ENCODE peak calls at places on chromosome X, in five cellular contexts. B is HepG2, Q is K562, S is SK-N-SH, M is GM12878. A is an unnamed sample.
A peak's percentile ranks its signal among the peaks of the same experiment; 100 is the strongest.

GRCh38 chrX:120794525-120794975 is 81.1 kb downstream of the CT47B1 start:
- DNase-seq in B (no peak), Q (no peak), S (no peak), M (no peak), A (no peak)

GRCh38 chrX:40165206-40165605 is 67.4 kb upstream of the BCOR start:
- DNase-seq in B (no peak), Q (no peak), S (no peak), M (no peak), A (no peak)

GRCh38 chrX:107467271-107467670 is 17.8 kb downstream of the FRMPD3 start:
- DNase-seq in B (no peak), Q (no peak), S (no peak), M (no peak), A (no peak)

GRCh38 chrX:137118136-137118535 is 84.3 kb upstream of the GPR101 start:
- DNase-seq in B (no peak), Q (no peak), S (no peak), M (no peak), A (no peak)

GRCh38 chrX:104391905-104392304 is 137.2 kb upstream of the ESX1 start:
- DNase-seq in B (no peak), Q (no peak), S (no peak), M (no peak), A (no peak)

GRCh38 chrX:47390676-47391234 is 20.4 kb downstream of the ZNF157 start:
- DNase-seq in B (no peak), Q (no peak), S (no peak), M (no peak), A (no peak)

GRCh38 chrX:143768976-143769375 is 48.4 kb upstream of the SPANXN2 start:
- DNase-seq in B (no peak), Q (no peak), S (no peak), M (no peak), A (no peak)

GRCh38 chrX:107659768-107660167 is 31.5 kb downstream of the PRPS1 start:
- DNase-seq in B (peak; percentile 9), Q (peak; percentile 14), S (peak; percentile 32), M (no peak), A (no peak)

GRCh38 chrX:139448996-139449395 is 81.5 kb upstream of the F9 start:
- DNase-seq in B (no peak), Q (no peak), S (no peak), M (no peak), A (no peak)

GRCh38 chrX:107725761-107726555 is 49.6 kb downstream of the TSC22D3 start:
- DNase-seq in B (no peak), Q (no peak), S (no peak), M (no peak), A (no peak)

GRCh38 chrX:79413963-79414362 is 46.8 kb upstream of the ITM2A start:
- DNase-seq in B (no peak), Q (no peak), S (no peak), M (no peak), A (no peak)

GRCh38 chrX:154008521-154008920 is 11.2 kb downstream of the IRAK1 start:
- DNase-seq in B (no peak), Q (no peak), S (peak; percentile 46), M (no peak), A (no peak)

GRCh38 chrX:37767438-37767837 is 12.4 kb upstream of the CYBB start:
- DNase-seq in B (no peak), Q (no peak), S (no peak), M (no peak), A (no peak)

GRCh38 chrX:118199997-118200396 is 83.4 kb upstream of the KLHL13 start:
- DNase-seq in B (no peak), Q (no peak), S (no peak), M (no peak), A (no peak)

GRCh38 chrX:46913710-46914109 is 1.5 kb downstream of the JADE3 start:
- DNase-seq in B (peak; percentile 39), Q (no peak), S (peak; percentile 21), M (no peak), A (no peak)

GRCh38 chrX:53000447-53001208 is 42.3 kb upstream of the FAM156A start:
- DNase-seq in B (no peak), Q (no peak), S (no peak), M (no peak), A (no peak)

GRCh38 chrX:22999696-23000223 is at the start of gene DDX53:
- DNase-seq in B (no peak), Q (peak; percentile 65), S (no peak), M (no peak), A (no peak)

GRCh38 chrX:110131031-110131430 is 128.1 kb downstream of the TMEM164 start:
- DNase-seq in B (no peak), Q (no peak), S (no peak), M (no peak), A (no peak)

GRCh38 chrX:125621588-125621927 is 301.9 kb downstream of the TEX13C start:
- DNase-seq in B (no peak), Q (no peak), S (no peak), M (no peak), A (no peak)

GRCh38 chrX:49079489-49080428 is at the start of gene WDR45:
- DNase-seq in B (peak; percentile 51), Q (peak; percentile 86), S (peak; percentile 85), M (peak; percentile 8), A (peak; percentile 67)

GRCh38 chrX:40108084-40108958 is 10.6 kb upstream of the BCOR start:
- DNase-seq in B (peak; percentile 74), Q (no peak), S (no peak), M (no peak), A (peak; percentile 46)

GRCh38 chrX:115679460-115679859 is 118.5 kb downstream of the PLS3 start:
- DNase-seq in B (peak; percentile 5), Q (peak; percentile 6), S (peak; percentile 61), M (no peak), A (peak; percentile 56)

GRCh38 chrX:130264573-130264972 is 4.1 kb downstream of the ZNF280C start:
- DNase-seq in B (no peak), Q (no peak), S (no peak), M (no peak), A (no peak)

GRCh38 chrX:41273638-41274037 is 60.3 kb upstream of the DDX3X start:
- DNase-seq in B (no peak), Q (no peak), S (no peak), M (no peak), A (no peak)

GRCh38 chrX:41276661-41277506 is 57.1 kb upstream of the DDX3X start:
- DNase-seq in B (no peak), Q (no peak), S (no peak), M (no peak), A (no peak)

DNA sequence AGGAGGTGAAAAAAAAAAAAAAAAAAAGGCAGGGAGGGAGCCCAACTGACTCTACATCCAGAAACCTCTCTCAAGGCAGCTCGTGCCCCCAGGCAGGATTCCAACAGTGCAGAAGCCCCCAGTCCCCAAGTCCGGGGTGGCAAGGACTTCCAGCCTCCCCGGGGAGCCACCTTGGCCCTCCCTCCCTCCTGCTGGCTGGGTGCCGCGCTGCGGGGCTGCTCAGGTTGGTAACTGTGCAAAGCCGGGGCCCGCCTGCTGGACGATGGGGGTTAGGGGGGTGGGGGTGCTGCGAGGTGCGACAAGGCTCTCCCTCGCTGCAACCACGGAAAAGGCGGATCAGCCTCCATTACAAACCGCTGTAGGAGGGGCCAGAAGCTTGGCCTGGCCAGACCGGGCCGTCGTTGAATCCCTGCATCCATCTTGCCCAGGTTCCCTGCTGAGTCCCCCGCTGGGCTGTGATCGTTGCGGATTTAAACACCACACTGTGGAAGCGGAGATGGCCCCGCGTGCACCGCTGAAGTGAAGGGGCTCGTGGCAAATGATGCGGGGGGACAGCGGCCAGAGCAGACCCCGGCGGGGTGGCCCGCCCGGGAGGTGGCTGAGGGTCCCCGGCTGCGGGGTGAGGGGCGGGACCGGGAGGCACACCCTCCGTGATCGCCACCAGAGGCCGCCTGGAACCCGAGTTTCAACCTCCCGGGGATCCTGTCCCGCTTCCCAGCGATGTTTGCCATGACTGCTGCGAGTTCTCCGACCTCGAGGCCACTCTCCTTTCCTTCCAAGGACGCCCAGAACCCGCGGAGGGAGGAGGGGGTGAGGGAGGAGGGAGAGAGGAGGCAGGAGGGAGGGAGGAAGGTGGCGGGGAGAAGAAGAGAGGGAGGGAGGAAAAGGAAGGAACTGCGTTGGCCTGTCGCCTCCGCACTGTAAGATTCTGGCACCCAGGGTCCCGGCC is 58.0 kb upstream of the DDX3X start:
- DNase-seq in B (peak; percentile 21), Q (peak; percentile 72), S (peak; percentile 93), M (no peak), A (peak; percentile 76)
- TF ChIP-seq FOXM1 in B (no peak), Q (no peak), S (no peak), M (no peak), A (no peak)

GRCh38 chrX:24100713-24101112 is 46.0 kb downstream of the EIF2S3 start:
- DNase-seq in B (no peak), Q (peak; percentile 11), S (no peak), M (no peak), A (no peak)

GRCh38 chrX:24093746-24094145 is 39.0 kb downstream of the EIF2S3 start:
- DNase-seq in B (no peak), Q (no peak), S (no peak), M (no peak), A (no peak)

GRCh38 chrX:24099394-24099793 is 44.6 kb downstream of the EIF2S3 start:
- DNase-seq in B (no peak), Q (no peak), S (no peak), M (no peak), A (no peak)

GRCh38 chrX:24098932-24099331 is 44.2 kb downstream of the EIF2S3 start:
- DNase-seq in B (no peak), Q (no peak), S (no peak), M (no peak), A (no peak)

GRCh38 chrX:24097741-24098140 is 43.0 kb downstream of the EIF2S3 start:
- DNase-seq in B (no peak), Q (no peak), S (no peak), M (no peak), A (no peak)
- TF ChIP-seq FOXM1 in B (no peak), Q (no peak), S (no peak), M (no peak), A (no peak)

GRCh38 chrX:100611951-100612350 is 24.7 kb downstream of the TSPAN6 start:
- DNase-seq in B (no peak), Q (no peak), S (no peak), M (no peak), A (no peak)

GRCh38 chrX:100609591-100609990 is 24.9 kb downstream of the TNMD start:
- DNase-seq in B (no peak), Q (no peak), S (no peak), M (no peak), A (no peak)

GRCh38 chrX:100615015-100615414 is 21.6 kb downstream of the TSPAN6 start:
- DNase-seq in B (peak; percentile 57), Q (peak; percentile 7), S (peak; percentile 37), M (peak; percentile 32), A (peak; percentile 60)
- TF ChIP-seq FOXM1 in B (no peak), Q (no peak), S (no peak), M (peak; percentile 22), A (no peak)

DNA sequence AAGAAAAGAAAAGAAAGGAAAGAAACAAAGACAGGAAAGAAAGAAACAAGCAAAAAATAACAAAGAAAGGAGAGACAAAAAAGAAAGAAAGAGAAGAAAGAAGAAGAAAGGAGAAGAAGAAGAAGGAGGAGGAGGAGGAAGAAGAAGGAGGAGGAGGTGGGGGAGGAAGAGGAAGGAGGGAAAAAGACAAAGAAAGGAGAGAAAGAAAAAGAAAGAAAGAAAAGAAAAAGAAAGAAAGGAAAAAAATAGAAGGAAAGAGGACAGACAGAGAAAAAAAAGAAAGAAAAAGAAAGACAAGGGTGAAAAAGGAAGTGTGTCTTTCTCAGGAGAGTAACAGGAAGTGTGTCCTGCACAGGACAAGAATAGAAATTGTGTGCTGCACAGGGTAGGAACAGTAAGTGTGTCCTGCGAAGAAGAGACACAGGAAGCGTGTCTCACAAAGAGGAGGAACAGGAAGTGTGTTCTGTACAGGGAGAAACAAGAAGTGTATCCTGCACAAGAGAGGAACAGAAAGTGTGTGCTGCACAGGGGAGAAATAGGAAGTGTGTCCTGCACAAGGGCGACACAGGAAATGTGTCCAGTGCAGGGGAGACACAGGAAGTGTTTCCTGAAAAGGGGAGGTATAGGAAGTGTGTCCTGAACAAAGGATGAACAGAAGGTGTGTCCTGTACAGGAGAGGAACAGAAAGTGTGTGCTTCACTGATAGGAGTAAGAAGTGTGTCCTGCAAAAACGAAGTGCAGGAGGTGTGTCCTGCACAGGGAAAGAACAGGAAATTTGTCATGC is 101.2 kb downstream of the ARSF start:
- DNase-seq in B (no peak), Q (no peak), S (no peak), M (no peak), A (no peak)
- TF ChIP-seq FOXM1 in B (no peak), Q (no peak), S (no peak), M (no peak), A (no peak)

A was measured in HEK293T.